ENCODE peak calls at places on chromosomes 16 and 17, in four cellular contexts. E is lung; W is psoas muscle; O is CD8-positive, alpha-beta memory T cell. Z is an unnamed sample.

GRCh38 chr17:6639651-6640535 is 618 bp downstream of the KIAA0753 start:
- DNase-seq in W (peak; percentile 68), E (no peak), O (no peak), Z (peak; percentile 58)

GRCh38 chr16:6189216-6189615 is 1091.6 kb upstream of the EEF2KMT start:
- DNase-seq in O (no peak), W (no peak), E (no peak), Z (no peak)

GRCh38 chr16:5580320-5580719 is 482.7 kb upstream of the EEF2KMT start:
- DNase-seq in E (no peak), W (no peak), O (no peak), Z (no peak)

GRCh38 chr16:87914326-87914725 is 22.0 kb downstream of the CA5A start:
- DNase-seq in O (no peak), W (no peak), E (no peak), Z (no peak)

GRCh38 chr16:4178468-4179010 is 62.3 kb upstream of the ADCY9 start:
- DNase-seq in O (no peak), W (no peak), E (no peak), Z (no peak)

GRCh38 chr16:14529010-14529669 is 100.9 kb downstream of the PARN start:
- DNase-seq in W (peak; percentile 87), E (peak; percentile 76), O (no peak), Z (peak; percentile 78)

GRCh38 chr16:47142469-47143328 is 1.0 kb downstream of the NETO2 start:
- DNase-seq in E (no peak), W (peak; percentile 64), O (peak; percentile 12), Z (no peak)

GRCh38 chr17:48724241-48725004 is 1.4 kb downstream of the PRAC2 start:
- DNase-seq in O (peak; percentile 64), W (peak; percentile 90), E (peak; percentile 82), Z (peak; percentile 49)

GRCh38 chr16:81505011-81505660 is 60.5 kb downstream of the CMIP start:
- DNase-seq in O (no peak), E (no peak), W (no peak), Z (no peak)

GRCh38 chr16:46885960-46886763 is 2.0 kb downstream of the GPT2 start:
- DNase-seq in O (no peak), W (peak; percentile 85), E (no peak), Z (no peak)

GRCh38 chr16:65733706-65734105 is 611.8 kb upstream of the CDH11 start:
- DNase-seq in E (no peak), W (no peak), O (no peak), Z (no peak)

GRCh38 chr17:73831699-73832098 is 187.5 kb upstream of the SDK2 start:
- DNase-seq in W (no peak), E (no peak), O (no peak), Z (no peak)

GRCh38 chr17:47866941-47867340 is 16.0 kb upstream of the SP6 start:
- DNase-seq in E (no peak), O (no peak), W (no peak), Z (no peak)

GRCh38 chr17:59151007-59151406 is 4.0 kb downstream of the SKA2 start:
- DNase-seq in W (no peak), O (no peak), E (no peak), Z (peak; percentile 53)

GRCh38 chr17:57782642-57783337 is 37.7 kb upstream of the CCDC182 start:
- DNase-seq in W (no peak), O (no peak), E (no peak), Z (no peak)

GRCh38 chr16:66352304-66352703 is 14.2 kb upstream of the CDH5 start:
- DNase-seq in W (no peak), O (no peak), E (no peak), Z (no peak)

GRCh38 chr16:30382398-30383015 is at the start of gene SEPTIN1:
- DNase-seq in E (no peak), W (no peak), O (peak; percentile 64), Z (no peak)

GRCh38 chr16:19757762-19758595 is 39.9 kb downstream of the IQCK start:
- DNase-seq in E (no peak), O (no peak), W (no peak), Z (peak; percentile 39)

GRCh38 chr16:12323007-12323699 is 346.6 kb downstream of the SNX29 start:
- DNase-seq in E (no peak), O (peak; percentile 12), W (no peak), Z (no peak)

GRCh38 chr17:75937652-75938051 is 3.2 kb downstream of the FBF1 start:
- DNase-seq in W (no peak), E (no peak), O (no peak), Z (no peak)

GRCh38 chr17:58365980-58366595 is 14.1 kb upstream of the SUPT4H1 start:
- DNase-seq in W (no peak), O (no peak), E (no peak), Z (no peak)

GRCh38 chr17:8745586-8746500 is 1.2 kb upstream of the CCDC42 start:
- DNase-seq in E (peak; percentile 70), W (peak; percentile 79), O (peak; percentile 77), Z (peak; percentile 87)

GRCh38 chr17:42679492-42680330 is 1.9 kb downstream of the CCR10 start:
- DNase-seq in W (peak; percentile 92), E (peak; percentile 73), O (peak; percentile 60), Z (peak; percentile 88)

GRCh38 chr16:12544477-12545291 is 259.0 kb downstream of the CPPED1 start:
- DNase-seq in O (no peak), E (peak; percentile 40), W (no peak), Z (no peak)

GRCh38 chr16:57810197-57811024 is 8.1 kb upstream of the KIFC3 start:
- DNase-seq in E (peak; percentile 89), W (peak; percentile 84), O (peak; percentile 81), Z (peak; percentile 37)

GRCh38 chr17:20103454-20104448 is 94.6 kb downstream of the SPECC1 start:
- DNase-seq in W (no peak), O (no peak), E (no peak), Z (no peak)

GRCh38 chr17:43986225-43986981 is 18.0 kb upstream of the NAGS start:
- DNase-seq in E (no peak), W (no peak), O (no peak), Z (no peak)

GRCh38 chr17:28712037-28712704 is 483 bp upstream of the PROCA1 start:
- DNase-seq in W (peak; percentile 73), O (peak; percentile 63), E (no peak), Z (peak; percentile 86)

GRCh38 chr16:51556694-51557327 is 405.7 kb upstream of the SALL1 start:
- DNase-seq in O (no peak), E (no peak), W (no peak), Z (peak; percentile 72)

GRCh38 chr17:82073446-82073845 is 7.8 kb upstream of the DUS1L start:
- DNase-seq in O (no peak), W (peak; percentile 25), E (no peak), Z (no peak)

GRCh38 chr16:35752012-35752772 is 2292.8 kb downstream of the TP53TG3F start:
- DNase-seq in O (no peak), W (no peak), E (peak; percentile 22), Z (no peak)

DNA sequence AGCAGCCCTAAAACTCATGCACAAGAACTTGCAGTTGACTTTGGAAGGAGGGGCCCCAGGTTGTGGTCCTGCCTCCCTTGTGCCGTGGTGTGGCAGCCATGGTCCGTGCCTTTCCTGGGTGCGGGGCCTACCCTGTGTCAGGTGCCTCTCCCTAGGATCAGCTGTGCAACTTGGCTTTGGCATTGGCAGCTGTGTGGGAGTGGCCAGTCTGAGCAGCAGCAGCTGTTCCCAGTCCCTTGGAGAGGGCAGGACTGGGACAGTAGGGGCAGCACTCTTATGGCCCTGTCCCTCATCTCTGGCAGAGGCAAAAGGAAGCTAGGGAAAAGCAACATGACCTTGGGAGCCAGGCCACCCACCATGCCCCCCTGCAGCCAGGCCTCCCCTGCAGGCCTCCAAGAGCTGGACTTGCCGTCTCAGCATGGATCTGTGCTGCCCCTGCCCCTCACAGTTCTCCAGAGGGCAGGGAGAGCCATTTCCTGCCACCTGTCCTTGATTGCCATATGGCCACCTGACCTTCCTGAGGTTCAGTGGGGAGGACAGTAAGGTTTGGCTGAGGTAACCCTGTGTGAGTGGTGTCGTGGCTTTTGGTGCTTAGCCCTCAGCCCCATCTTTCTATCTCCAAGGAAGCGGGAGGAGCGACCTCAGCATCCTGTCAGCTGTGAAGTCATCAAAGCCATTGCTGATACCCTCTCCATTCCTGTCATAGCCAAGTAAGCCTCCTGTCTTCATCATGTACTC is 15.5 kb upstream of the NFATC3 start:
- DNase-seq in E (peak; percentile 49), O (no peak), W (peak; percentile 93), Z (no peak)
- H3K36me3 ChIP-seq in E (peaks cover 27% of the 10 kb centered on the region), O (no peaks in the 10 kb centered on the region), W (no peaks in the 10 kb centered on the region), Z (peaks cover 66% of the 10 kb centered on the region)

DNA sequence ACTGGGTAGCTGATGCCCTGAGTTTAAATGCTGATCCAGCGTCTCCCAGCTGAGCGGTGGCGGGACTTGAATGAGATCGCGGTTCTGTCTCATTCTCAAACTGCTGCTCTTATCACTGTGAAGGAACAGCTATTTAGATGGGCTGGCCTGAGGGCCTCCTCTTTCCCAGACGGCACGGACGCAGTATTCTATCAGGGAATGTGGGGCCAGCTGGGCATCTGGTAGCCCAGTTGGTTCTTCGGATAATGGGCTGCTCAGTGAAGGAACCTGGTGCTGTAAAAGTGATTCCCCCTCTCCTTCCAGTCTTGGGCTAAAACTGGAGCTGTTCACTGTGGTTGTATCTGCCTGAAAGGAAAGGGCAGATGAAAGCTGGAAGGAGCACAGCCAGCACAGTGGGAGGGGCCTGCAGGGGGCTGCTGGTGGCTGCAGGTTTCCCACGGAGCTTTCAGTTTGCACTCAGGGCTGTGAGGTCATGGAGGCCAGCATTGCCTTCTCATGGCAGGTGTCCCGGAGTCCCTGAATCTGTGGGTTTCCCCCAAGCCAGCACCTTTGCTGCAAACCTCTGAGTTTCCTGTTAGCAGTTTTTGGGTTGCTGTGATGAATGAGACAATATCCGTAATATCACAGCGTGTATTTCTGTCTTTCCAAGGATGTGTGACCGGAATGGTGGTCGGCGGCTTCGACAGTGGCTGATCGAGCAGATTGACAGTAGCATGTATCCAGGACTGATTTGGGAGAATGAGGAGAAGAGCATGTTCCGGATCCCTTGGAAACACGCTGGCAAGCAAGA is 3.6 kb downstream of the IRF8 start:
- DNase-seq in E (no peak), O (peak; percentile 40), W (no peak), Z (no peak)
- H3K4me1 ChIP-seq in E (peaks cover 14% of the 10 kb centered on the region), O (peaks cover 37% of the 10 kb centered on the region), W (peaks cover 6% of the 10 kb centered on the region), Z (peaks cover 3% of the 10 kb centered on the region)

GRCh38 chr17:49819118-49819517 is 28.8 kb downstream of the TAC4 start:
- DNase-seq in O (no peak), E (no peak), W (no peak), Z (no peak)
- H3K36me3 ChIP-seq in O (peaks cover 45% of the 10 kb centered on the region), E (peaks cover 34% of the 10 kb centered on the region), W (peaks cover 9% of the 10 kb centered on the region), Z (peaks cover 53% of the 10 kb centered on the region)

GRCh38 chr17:40337351-40337750 is 27.2 kb downstream of the GJD3 start:
- DNase-seq in E (no peak), O (no peak), W (no peak), Z (no peak)

GRCh38 chr17:40339068-40339699 is 25.4 kb downstream of the GJD3 start:
- DNase-seq in E (no peak), W (no peak), O (no peak), Z (no peak)

GRCh38 chr17:40338058-40338457 is 26.5 kb downstream of the GJD3 start:
- DNase-seq in E (no peak), W (no peak), O (no peak), Z (no peak)

GRCh38 chr17:40333781-40334453 is 24.9 kb downstream of the RARA start:
- DNase-seq in W (no peak), O (no peak), E (peak; percentile 77), Z (no peak)

DNA sequence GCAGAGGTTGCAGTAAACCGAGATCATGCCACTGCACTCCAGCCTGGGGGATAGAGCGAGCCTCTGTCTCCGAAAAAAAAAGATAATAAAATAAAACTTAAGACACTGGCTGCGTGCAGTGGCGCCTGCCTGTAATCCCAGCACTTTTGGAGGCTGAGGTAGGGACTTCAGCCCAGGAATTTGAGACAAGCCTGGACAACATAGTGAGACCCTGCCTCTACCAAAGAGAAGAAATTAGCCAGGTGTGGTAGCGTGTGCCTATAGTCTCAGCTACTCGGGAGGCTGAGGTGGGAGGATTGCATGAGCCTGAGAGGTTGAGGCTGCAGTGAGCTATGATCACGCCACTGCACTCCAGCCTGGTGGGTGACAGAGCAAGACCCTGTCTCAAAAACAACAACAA is 26.6 kb downstream of the RARA start:
- DNase-seq in O (no peak), W (no peak), E (no peak), Z (no peak)
- H3K4me1 ChIP-seq in O (peaks cover 60% of the 10 kb centered on the region), W (peaks cover 99% of the 10 kb centered on the region), E (peaks cover 59% of the 10 kb centered on the region), Z (no peaks in the 10 kb centered on the region)

Z was measured in HAP-1.